ENCODE peak calls at places on chromosomes 16 and 17, in five cellular contexts. Z is NCI-H1092 treated with DMSO at 0.1 percent for 48 hours; V is T-helper 9 cell; S is stimulated activated CD8-positive, alpha-beta memory T cell treated with anti-CD3 and anti-CD28 coated beads, Interleukin-2, amount 100 ng/mL, for 48 hours; R is ovary. B is an unnamed sample.

GRCh38 chr17:48376926-48377325 is 53.1 kb downstream of the SKAP1 start:
- DNase-seq in V (no peak), Z (no peak), R (no peak), S (no peak), B (no peak)

GRCh38 chr16:2981899-2982250 is 1.6 kb upstream of the PKMYT1 start:
- DNase-seq in Z (no peak), V (no peak), S (no peak), R (no peak), B (no peak)

GRCh38 chr17:60170835-60171752 is 21.3 kb downstream of the CA4 start:
- DNase-seq in R (no peak), S (no peak), Z (peak; percentile 96), V (no peak), B (peak; percentile 73)

GRCh38 chr17:50207792-50208567 is 6.5 kb upstream of the COL1A1 start:
- DNase-seq in R (peak; percentile 12), Z (no peak), V (no peak), S (no peak), B (no peak)

GRCh38 chr16:89973654-89974335 is 25.2 kb downstream of the DEF8 start:
- DNase-seq in S (no peak), V (no peak), R (no peak), Z (no peak), B (no peak)

GRCh38 chr16:87822571-87822970 is 46.7 kb downstream of the SLC7A5 start:
- DNase-seq in S (no peak), R (no peak), Z (no peak), V (no peak), B (no peak)

GRCh38 chr17:66968916-66969315 is 4.4 kb downstream of the CACNG4 start:
- DNase-seq in R (no peak), V (no peak), Z (no peak), S (no peak), B (no peak)

GRCh38 chr16:50155925-50156324 is 2.8 kb downstream of the TENT4B start:
- DNase-seq in S (no peak), V (no peak), R (no peak), Z (no peak), B (no peak)

GRCh38 chr16:68291227-68291626 is 19.5 kb downstream of the SLC7A6OS start:
- DNase-seq in S (no peak), V (no peak), R (no peak), Z (no peak), B (no peak)

GRCh38 chr17:45680360-45680759 is 103.8 kb upstream of the CRHR1 start:
- DNase-seq in Z (no peak), R (no peak), S (no peak), V (no peak), B (no peak)

GRCh38 chr17:40345161-40346034 is 19.1 kb downstream of the GJD3 start:
- DNase-seq in R (peak; percentile 71), V (peak; percentile 31), S (no peak), Z (peak; percentile 52), B (no peak)

GRCh38 chr17:40542562-40543411 is 22.5 kb downstream of the CCR7 start:
- DNase-seq in S (peak; percentile 70), Z (no peak), R (peak; percentile 98), V (peak; percentile 38), B (no peak)

GRCh38 chr17:81043725-81044427 is 8.9 kb downstream of the BAIAP2 start:
- DNase-seq in Z (no peak), V (no peak), R (no peak), S (no peak), B (no peak)

GRCh38 chr16:52316241-52316640 is 230.7 kb downstream of the TOX3 start:
- DNase-seq in R (no peak), S (no peak), Z (no peak), V (no peak), B (no peak)

GRCh38 chr17:4557626-4558310 is 2.6 kb upstream of the MYBBP1A start:
- DNase-seq in V (no peak), R (no peak), Z (no peak), S (no peak), B (no peak)

GRCh38 chr17:73255671-73256181 is 6.0 kb downstream of the CPSF4L start:
- DNase-seq in R (peak; percentile 37), S (peak; percentile 30), V (peak; percentile 52), Z (peak; percentile 29), B (peak; percentile 79)

GRCh38 chr17:47279062-47279801 is 25.6 kb downstream of the ITGB3 start:
- DNase-seq in Z (no peak), R (peak; percentile 55), V (no peak), S (no peak), B (no peak)